ENCODE peak calls at places on chromosomes 2 and 18, in eight cellular contexts. One of them, this sample, is unnamed.

GRCh38 chr2:23366720-23367119 is 18.3 kb upstream of the KLHL29 start:
- DNase-seq in omental fat pad: no peak
- DNase-seq in NCI-H1417: no peak
- DNase-seq in heart left ventricle: no peak
- DNase-seq in transverse colon: no peak
- DNase-seq in sciatic nerve: no peak
- DNase-seq in activated CD4-positive, alpha-beta T cell treated with anti-CD3 and anti-CD28 coated beads, Interleukin-2, amount 50 U/mL, for 1 hour: no peak
- DNase-seq in tibial artery: no peak
- DNase-seq in this sample: no peak

GRCh38 chr2:28683100-28683706 is 68.4 kb upstream of the PPP1CB start:
- DNase-seq in omental fat pad: no peak
- DNase-seq in NCI-H1417: peak; percentile 26
- DNase-seq in heart left ventricle: peak; percentile 90
- DNase-seq in transverse colon: peak; percentile 72
- DNase-seq in sciatic nerve: peak; percentile 70
- DNase-seq in activated CD4-positive, alpha-beta T cell treated with anti-CD3 and anti-CD28 coated beads, Interleukin-2, amount 50 U/mL, for 1 hour: no peak
- DNase-seq in tibial artery: peak; percentile 88
- DNase-seq in this sample: no peak

GRCh38 chr2:100655936-100656534 is 93.2 kb downstream of the PDCL3 start:
- DNase-seq in omental fat pad: no peak
- DNase-seq in NCI-H1417: no peak
- DNase-seq in heart left ventricle: no peak
- DNase-seq in transverse colon: no peak
- DNase-seq in sciatic nerve: no peak
- DNase-seq in activated CD4-positive, alpha-beta T cell treated with anti-CD3 and anti-CD28 coated beads, Interleukin-2, amount 50 U/mL, for 1 hour: no peak
- DNase-seq in tibial artery: no peak
- DNase-seq in this sample: no peak

GRCh38 chr2:224111576-224111975 is 72.5 kb upstream of the SERPINE2 start:
- DNase-seq in omental fat pad: no peak
- DNase-seq in NCI-H1417: no peak
- DNase-seq in heart left ventricle: no peak
- DNase-seq in transverse colon: no peak
- DNase-seq in sciatic nerve: no peak
- DNase-seq in activated CD4-positive, alpha-beta T cell treated with anti-CD3 and anti-CD28 coated beads, Interleukin-2, amount 50 U/mL, for 1 hour: no peak
- DNase-seq in tibial artery: no peak
- DNase-seq in this sample: no peak

GRCh38 chr2:150526827-150527226 is 39.4 kb upstream of the RND3 start:
- DNase-seq in omental fat pad: no peak
- DNase-seq in NCI-H1417: no peak
- DNase-seq in heart left ventricle: no peak
- DNase-seq in transverse colon: no peak
- DNase-seq in sciatic nerve: no peak
- DNase-seq in activated CD4-positive, alpha-beta T cell treated with anti-CD3 and anti-CD28 coated beads, Interleukin-2, amount 50 U/mL, for 1 hour: no peak
- DNase-seq in tibial artery: no peak
- DNase-seq in this sample: no peak

GRCh38 chr2:102050854-102051391 is 59.2 kb downstream of the IL1R2 start:
- DNase-seq in omental fat pad: no peak
- DNase-seq in NCI-H1417: no peak
- DNase-seq in heart left ventricle: peak; percentile 91
- DNase-seq in transverse colon: peak; percentile 71
- DNase-seq in sciatic nerve: peak; percentile 91
- DNase-seq in activated CD4-positive, alpha-beta T cell treated with anti-CD3 and anti-CD28 coated beads, Interleukin-2, amount 50 U/mL, for 1 hour: no peak
- DNase-seq in tibial artery: peak; percentile 94
- DNase-seq in this sample: no peak

GRCh38 chr2:166518634-166519390 is 24.8 kb upstream of the SCN7A start:
- DNase-seq in omental fat pad: no peak
- DNase-seq in NCI-H1417: no peak
- DNase-seq in heart left ventricle: no peak
- DNase-seq in transverse colon: no peak
- DNase-seq in sciatic nerve: no peak
- DNase-seq in activated CD4-positive, alpha-beta T cell treated with anti-CD3 and anti-CD28 coated beads, Interleukin-2, amount 50 U/mL, for 1 hour: no peak
- DNase-seq in tibial artery: no peak
- DNase-seq in this sample: no peak

GRCh38 chr2:223720367-223720766 is 117.0 kb downstream of the AP1S3 start:
- DNase-seq in omental fat pad: no peak
- DNase-seq in NCI-H1417: no peak
- DNase-seq in heart left ventricle: no peak
- DNase-seq in transverse colon: no peak
- DNase-seq in sciatic nerve: no peak
- DNase-seq in activated CD4-positive, alpha-beta T cell treated with anti-CD3 and anti-CD28 coated beads, Interleukin-2, amount 50 U/mL, for 1 hour: no peak
- DNase-seq in tibial artery: no peak
- DNase-seq in this sample: no peak

GRCh38 chr18:3117493-3118192 is 102.1 kb downstream of the MYOM1 start:
- DNase-seq in omental fat pad: no peak
- DNase-seq in NCI-H1417: no peak
- DNase-seq in heart left ventricle: no peak
- DNase-seq in transverse colon: no peak
- DNase-seq in sciatic nerve: no peak
- DNase-seq in activated CD4-positive, alpha-beta T cell treated with anti-CD3 and anti-CD28 coated beads, Interleukin-2, amount 50 U/mL, for 1 hour: no peak
- DNase-seq in tibial artery: no peak
- DNase-seq in this sample: no peak

GRCh38 chr2:108383146-108383830 is 5.5 kb downstream of the SULT1C4 start:
- DNase-seq in omental fat pad: no peak
- DNase-seq in NCI-H1417: no peak
- DNase-seq in heart left ventricle: no peak
- DNase-seq in transverse colon: no peak
- DNase-seq in sciatic nerve: no peak
- DNase-seq in activated CD4-positive, alpha-beta T cell treated with anti-CD3 and anti-CD28 coated beads, Interleukin-2, amount 50 U/mL, for 1 hour: no peak
- DNase-seq in tibial artery: no peak
- DNase-seq in this sample: no peak

GRCh38 chr2:26757873-26758789 is 6.0 kb upstream of the SLC35F6 start:
- DNase-seq in omental fat pad: peak; percentile 60
- DNase-seq in NCI-H1417: no peak
- DNase-seq in heart left ventricle: peak; percentile 49
- DNase-seq in transverse colon: no peak
- DNase-seq in sciatic nerve: no peak
- DNase-seq in activated CD4-positive, alpha-beta T cell treated with anti-CD3 and anti-CD28 coated beads, Interleukin-2, amount 50 U/mL, for 1 hour: no peak
- DNase-seq in tibial artery: no peak
- DNase-seq in this sample: no peak

GRCh38 chr2:12416600-12416999 is 300.1 kb upstream of the TRIB2 start:
- DNase-seq in omental fat pad: no peak
- DNase-seq in NCI-H1417: no peak
- DNase-seq in heart left ventricle: peak; percentile 46
- DNase-seq in transverse colon: peak; percentile 19
- DNase-seq in sciatic nerve: peak; percentile 73
- DNase-seq in activated CD4-positive, alpha-beta T cell treated with anti-CD3 and anti-CD28 coated beads, Interleukin-2, amount 50 U/mL, for 1 hour: peak; percentile 61
- DNase-seq in tibial artery: peak; percentile 72
- DNase-seq in this sample: peak; percentile 81

GRCh38 chr2:202014328-202015034 is 19.2 kb upstream of the FZD7 start:
- DNase-seq in omental fat pad: no peak
- DNase-seq in NCI-H1417: no peak
- DNase-seq in heart left ventricle: no peak
- DNase-seq in transverse colon: no peak
- DNase-seq in sciatic nerve: no peak
- DNase-seq in activated CD4-positive, alpha-beta T cell treated with anti-CD3 and anti-CD28 coated beads, Interleukin-2, amount 50 U/mL, for 1 hour: no peak
- DNase-seq in tibial artery: no peak
- DNase-seq in this sample: no peak

GRCh38 chr2:173017657-173018420 is 57.8 kb upstream of the MAP3K20 start:
- DNase-seq in omental fat pad: no peak
- DNase-seq in NCI-H1417: no peak
- DNase-seq in heart left ventricle: no peak
- DNase-seq in transverse colon: no peak
- DNase-seq in sciatic nerve: no peak
- DNase-seq in activated CD4-positive, alpha-beta T cell treated with anti-CD3 and anti-CD28 coated beads, Interleukin-2, amount 50 U/mL, for 1 hour: no peak
- DNase-seq in tibial artery: no peak
- DNase-seq in this sample: no peak

GRCh38 chr18:59659486-59660187 is 37.6 kb downstream of the CCBE1 start:
- DNase-seq in omental fat pad: no peak
- DNase-seq in NCI-H1417: no peak
- DNase-seq in heart left ventricle: no peak
- DNase-seq in transverse colon: no peak
- DNase-seq in sciatic nerve: no peak
- DNase-seq in activated CD4-positive, alpha-beta T cell treated with anti-CD3 and anti-CD28 coated beads, Interleukin-2, amount 50 U/mL, for 1 hour: no peak
- DNase-seq in tibial artery: no peak
- DNase-seq in this sample: no peak